ENCODE peak calls at places on chromosome 17, in seven cellular contexts. One of them, this sample, is unnamed.
A peak's percentile ranks its signal among the peaks of the same experiment; 100 is the strongest.

GRCh38 chr17:33154869-33155455 is 138.1 kb downstream of the ASIC2 start:
- DNase-seq in tibial nerve: no peak
- DNase-seq in NCI-H1930: no peak
- DNase-seq in mesendoderm: no peak
- DNase-seq in stimulated activated CD4-positive, alpha-beta T cell treated with anti-CD3 and anti-CD28 coated beads, Interleukin-15, amount 100 ng/mL, for 1 hour: no peak
- DNase-seq in naive B cell: no peak
- DNase-seq in HEK293T: no peak
- DNase-seq in this sample: no peak

GRCh38 chr17:60496051-60496450 is 30.0 kb downstream of the APPBP2 start:
- DNase-seq in tibial nerve: no peak
- DNase-seq in stimulated activated CD4-positive, alpha-beta T cell treated with anti-CD3 and anti-CD28 coated beads, Interleukin-15, amount 100 ng/mL, for 1 hour: no peak
- DNase-seq in NCI-H1930: no peak
- DNase-seq in mesendoderm: no peak
- DNase-seq in HEK293T: no peak
- DNase-seq in naive B cell: no peak
- DNase-seq in this sample: no peak

GRCh38 chr17:77444653-77445029 is 303.9 kb downstream of the SEC14L1 start:
- DNase-seq in stimulated activated CD4-positive, alpha-beta T cell treated with anti-CD3 and anti-CD28 coated beads, Interleukin-15, amount 100 ng/mL, for 1 hour: no peak
- DNase-seq in tibial nerve: no peak
- DNase-seq in mesendoderm: no peak
- DNase-seq in naive B cell: no peak
- DNase-seq in NCI-H1930: no peak
- DNase-seq in HEK293T: no peak
- DNase-seq in this sample: no peak

GRCh38 chr17:5272313-5272712 is 9.8 kb upstream of the RABEP1 start:
- DNase-seq in tibial nerve: no peak
- DNase-seq in HEK293T: no peak
- DNase-seq in NCI-H1930: no peak
- DNase-seq in stimulated activated CD4-positive, alpha-beta T cell treated with anti-CD3 and anti-CD28 coated beads, Interleukin-15, amount 100 ng/mL, for 1 hour: no peak
- DNase-seq in mesendoderm: no peak
- DNase-seq in naive B cell: no peak
- DNase-seq in this sample: no peak

GRCh38 chr17:55442953-55443683 is 21.5 kb upstream of the MMD start:
- DNase-seq in HEK293T: no peak
- DNase-seq in stimulated activated CD4-positive, alpha-beta T cell treated with anti-CD3 and anti-CD28 coated beads, Interleukin-15, amount 100 ng/mL, for 1 hour: no peak
- DNase-seq in NCI-H1930: no peak
- DNase-seq in mesendoderm: no peak
- DNase-seq in tibial nerve: no peak
- DNase-seq in naive B cell: no peak
- DNase-seq in this sample: no peak

GRCh38 chr17:19713462-19713861 is 2.9 kb downstream of the SLC47A2 start:
- DNase-seq in naive B cell: no peak
- DNase-seq in HEK293T: no peak
- DNase-seq in stimulated activated CD4-positive, alpha-beta T cell treated with anti-CD3 and anti-CD28 coated beads, Interleukin-15, amount 100 ng/mL, for 1 hour: no peak
- DNase-seq in mesendoderm: no peak
- DNase-seq in NCI-H1930: no peak
- DNase-seq in tibial nerve: no peak
- DNase-seq in this sample: no peak

GRCh38 chr17:76736349-76737081 is 616 bp downstream of the SRSF2 start:
- DNase-seq in HEK293T: peak; percentile 46
- DNase-seq in NCI-H1930: no peak
- DNase-seq in mesendoderm: peak; percentile 73
- DNase-seq in stimulated activated CD4-positive, alpha-beta T cell treated with anti-CD3 and anti-CD28 coated beads, Interleukin-15, amount 100 ng/mL, for 1 hour: peak; percentile 58
- DNase-seq in naive B cell: peak; percentile 60
- DNase-seq in tibial nerve: peak; percentile 53
- DNase-seq in this sample: no peak

GRCh38 chr17:17401271-17401781 is 75.5 kb upstream of the MED9 start:
- DNase-seq in HEK293T: peak; percentile 46
- DNase-seq in stimulated activated CD4-positive, alpha-beta T cell treated with anti-CD3 and anti-CD28 coated beads, Interleukin-15, amount 100 ng/mL, for 1 hour: no peak
- DNase-seq in mesendoderm: peak; percentile 47
- DNase-seq in NCI-H1930: no peak
- DNase-seq in naive B cell: no peak
- DNase-seq in tibial nerve: no peak
- DNase-seq in this sample: no peak

GRCh38 chr17:38617074-38617860 is 11.5 kb upstream of the SRCIN1 start:
- DNase-seq in mesendoderm: no peak
- DNase-seq in stimulated activated CD4-positive, alpha-beta T cell treated with anti-CD3 and anti-CD28 coated beads, Interleukin-15, amount 100 ng/mL, for 1 hour: no peak
- DNase-seq in tibial nerve: no peak
- DNase-seq in HEK293T: no peak
- DNase-seq in naive B cell: no peak
- DNase-seq in NCI-H1930: no peak
- DNase-seq in this sample: no peak

GRCh38 chr17:82690786-82691489 is 7.6 kb downstream of the RAB40B start:
- DNase-seq in HEK293T: no peak
- DNase-seq in naive B cell: no peak
- DNase-seq in NCI-H1930: no peak
- DNase-seq in stimulated activated CD4-positive, alpha-beta T cell treated with anti-CD3 and anti-CD28 coated beads, Interleukin-15, amount 100 ng/mL, for 1 hour: no peak
- DNase-seq in tibial nerve: no peak
- DNase-seq in mesendoderm: no peak
- DNase-seq in this sample: no peak

GRCh38 chr17:79504181-79504605 is 106.7 kb downstream of the RBFOX3 start:
- DNase-seq in HEK293T: no peak
- DNase-seq in stimulated activated CD4-positive, alpha-beta T cell treated with anti-CD3 and anti-CD28 coated beads, Interleukin-15, amount 100 ng/mL, for 1 hour: no peak
- DNase-seq in naive B cell: no peak
- DNase-seq in NCI-H1930: no peak
- DNase-seq in tibial nerve: no peak
- DNase-seq in mesendoderm: peak; percentile 30
- DNase-seq in this sample: no peak

GRCh38 chr17:37742114-37742761 is 2.6 kb downstream of the HNF1B start:
- DNase-seq in HEK293T: no peak
- DNase-seq in NCI-H1930: no peak
- DNase-seq in tibial nerve: no peak
- DNase-seq in stimulated activated CD4-positive, alpha-beta T cell treated with anti-CD3 and anti-CD28 coated beads, Interleukin-15, amount 100 ng/mL, for 1 hour: no peak
- DNase-seq in naive B cell: no peak
- DNase-seq in mesendoderm: peak; percentile 63
- DNase-seq in this sample: no peak

GRCh38 chr17:38587956-38588771 is 17.6 kb downstream of the SRCIN1 start:
- DNase-seq in stimulated activated CD4-positive, alpha-beta T cell treated with anti-CD3 and anti-CD28 coated beads, Interleukin-15, amount 100 ng/mL, for 1 hour: no peak
- DNase-seq in mesendoderm: no peak
- DNase-seq in HEK293T: no peak
- DNase-seq in naive B cell: no peak
- DNase-seq in NCI-H1930: no peak
- DNase-seq in tibial nerve: no peak
- DNase-seq in this sample: no peak

GRCh38 chr17:68455756-68456528 is 1.4 kb downstream of the WIPI1 start:
- DNase-seq in mesendoderm: peak; percentile 27
- DNase-seq in HEK293T: no peak
- DNase-seq in NCI-H1930: peak; percentile 52
- DNase-seq in naive B cell: no peak
- DNase-seq in stimulated activated CD4-positive, alpha-beta T cell treated with anti-CD3 and anti-CD28 coated beads, Interleukin-15, amount 100 ng/mL, for 1 hour: no peak
- DNase-seq in tibial nerve: peak; percentile 34
- DNase-seq in this sample: no peak

GRCh38 chr17:72671034-72671433 is 421.5 kb downstream of the SLC39A11 start:
- DNase-seq in mesendoderm: no peak
- DNase-seq in tibial nerve: no peak
- DNase-seq in naive B cell: peak; percentile 0
- DNase-seq in NCI-H1930: no peak
- DNase-seq in stimulated activated CD4-positive, alpha-beta T cell treated with anti-CD3 and anti-CD28 coated beads, Interleukin-15, amount 100 ng/mL, for 1 hour: no peak
- DNase-seq in HEK293T: no peak
- DNase-seq in this sample: no peak

GRCh38 chr17:44269795-44270320 is 1.9 kb upstream of the SLC4A1 start:
- DNase-seq in HEK293T: no peak
- DNase-seq in stimulated activated CD4-positive, alpha-beta T cell treated with anti-CD3 and anti-CD28 coated beads, Interleukin-15, amount 100 ng/mL, for 1 hour: no peak
- DNase-seq in naive B cell: no peak
- DNase-seq in tibial nerve: no peak
- DNase-seq in mesendoderm: no peak
- DNase-seq in NCI-H1930: no peak
- DNase-seq in this sample: no peak

GRCh38 chr17:51764387-51764971 is 394.0 kb downstream of the CA10 start:
- DNase-seq in NCI-H1930: no peak
- DNase-seq in tibial nerve: no peak
- DNase-seq in naive B cell: no peak
- DNase-seq in mesendoderm: peak; percentile 88
- DNase-seq in HEK293T: peak; percentile 73
- DNase-seq in stimulated activated CD4-positive, alpha-beta T cell treated with anti-CD3 and anti-CD28 coated beads, Interleukin-15, amount 100 ng/mL, for 1 hour: peak; percentile 6
- DNase-seq in this sample: no peak

GRCh38 chr17:19897901-19898300 is 30.2 kb upstream of the ULK2 start:
- DNase-seq in naive B cell: no peak
- DNase-seq in mesendoderm: peak; percentile 19
- DNase-seq in tibial nerve: no peak
- DNase-seq in NCI-H1930: no peak
- DNase-seq in stimulated activated CD4-positive, alpha-beta T cell treated with anti-CD3 and anti-CD28 coated beads, Interleukin-15, amount 100 ng/mL, for 1 hour: no peak
- DNase-seq in HEK293T: no peak
- DNase-seq in this sample: no peak

GRCh38 chr17:64226132-64226531 is 36.9 kb downstream of the TEX2 start:
- DNase-seq in NCI-H1930: no peak
- DNase-seq in HEK293T: no peak
- DNase-seq in mesendoderm: no peak
- DNase-seq in tibial nerve: no peak
- DNase-seq in naive B cell: no peak
- DNase-seq in stimulated activated CD4-positive, alpha-beta T cell treated with anti-CD3 and anti-CD28 coated beads, Interleukin-15, amount 100 ng/mL, for 1 hour: no peak
- DNase-seq in this sample: no peak

GRCh38 chr17:40539711-40540411 is 25.4 kb downstream of the CCR7 start:
- DNase-seq in mesendoderm: peak; percentile 87
- DNase-seq in HEK293T: no peak
- DNase-seq in tibial nerve: no peak
- DNase-seq in naive B cell: no peak
- DNase-seq in NCI-H1930: no peak
- DNase-seq in stimulated activated CD4-positive, alpha-beta T cell treated with anti-CD3 and anti-CD28 coated beads, Interleukin-15, amount 100 ng/mL, for 1 hour: no peak
- DNase-seq in this sample: no peak

GRCh38 chr17:67358612-67359011 is 7.8 kb downstream of the PSMD12 start:
- DNase-seq in NCI-H1930: no peak
- DNase-seq in mesendoderm: no peak
- DNase-seq in naive B cell: no peak
- DNase-seq in tibial nerve: no peak
- DNase-seq in stimulated activated CD4-positive, alpha-beta T cell treated with anti-CD3 and anti-CD28 coated beads, Interleukin-15, amount 100 ng/mL, for 1 hour: no peak
- DNase-seq in HEK293T: no peak
- DNase-seq in this sample: no peak

GRCh38 chr17:7022791-7023571 is at the start of gene BCL6B:
- DNase-seq in naive B cell: no peak
- DNase-seq in mesendoderm: no peak
- DNase-seq in NCI-H1930: no peak
- DNase-seq in HEK293T: no peak
- DNase-seq in tibial nerve: no peak
- DNase-seq in stimulated activated CD4-positive, alpha-beta T cell treated with anti-CD3 and anti-CD28 coated beads, Interleukin-15, amount 100 ng/mL, for 1 hour: no peak
- DNase-seq in this sample: no peak

GRCh38 chr17:80948091-80948960 is 43.3 kb upstream of the CHMP6 start:
- DNase-seq in naive B cell: no peak
- DNase-seq in mesendoderm: no peak
- DNase-seq in tibial nerve: no peak
- DNase-seq in stimulated activated CD4-positive, alpha-beta T cell treated with anti-CD3 and anti-CD28 coated beads, Interleukin-15, amount 100 ng/mL, for 1 hour: no peak
- DNase-seq in NCI-H1930: no peak
- DNase-seq in HEK293T: no peak
- DNase-seq in this sample: no peak

This sample was measured in ascending aorta.